ENCODE peak calls at places on chromosome 4, in four cellular contexts. H, N, A and I are unnamed samples.

GRCh38 chr4:154569028-154569427 is 6.2 kb downstream of the FGB start:
- DNase-seq in H (no peak), N (no peak), A (no peak), I (no peak)

GRCh38 chr4:81314897-81315470 is 100.0 kb upstream of the PRKG2 start:
- DNase-seq in H (no peak), N (no peak), A (no peak), I (no peak)

GRCh38 chr4:185283723-185284122 is 74.3 kb downstream of the SNX25 start:
- DNase-seq in H (no peak), N (no peak), A (no peak), I (no peak)

GRCh38 chr4:15926486-15926885 is 12.1 kb downstream of the FGFBP1 start:
- DNase-seq in H (no peak), N (no peak), A (no peak), I (no peak)

GRCh38 chr4:48017108-48017527 is 546 bp downstream of the NIPAL1 start:
- DNase-seq in H (peak), N (no peak), A (no peak), I (peak)

GRCh38 chr4:36392049-36392448 is 110.6 kb downstream of the DTHD1 start:
- DNase-seq in H (no peak), N (no peak), A (no peak), I (no peak)

GRCh38 chr4:161303551-161303950 is 860.2 kb downstream of the FSTL5 start:
- DNase-seq in H (no peak), N (no peak), A (no peak), I (no peak)

GRCh38 chr4:133424611-133425010 is 275.5 kb downstream of the PCDH10 start:
- DNase-seq in H (no peak), N (no peak), A (no peak), I (peak)

GRCh38 chr4:184529283-184529682 is 54.9 kb upstream of the IRF2 start:
- DNase-seq in H (no peak), N (no peak), A (no peak), I (no peak)

GRCh38 chr4:145045180-145045579 is 52.8 kb downstream of the ANAPC10 start:
- DNase-seq in H (no peak), N (no peak), A (peak), I (no peak)

GRCh38 chr4:30182786-30183185 is 537.4 kb upstream of the PCDH7 start:
- DNase-seq in H (no peak), N (no peak), A (no peak), I (no peak)

GRCh38 chr4:42331040-42331439 is 66.2 kb upstream of the SHISA3 start:
- DNase-seq in H (no peak), N (no peak), A (no peak), I (no peak)

GRCh38 chr4:151015458-151016344 is 617 bp upstream of the LRBA start:
- DNase-seq in H (peak), N (peak), A (no peak), I (peak)

GRCh38 chr4:147029296-147029695 is 83.6 kb upstream of the TTC29 start:
- DNase-seq in H (no peak), N (no peak), A (no peak), I (no peak)

GRCh38 chr4:142414336-142414945 is 431.7 kb downstream of the INPP4B start:
- DNase-seq in H (no peak), N (no peak), A (no peak), I (no peak)

GRCh38 chr4:880684-881405 is 51.3 kb downstream of the GAK start:
- DNase-seq in H (no peak), N (no peak), A (no peak), I (no peak)

GRCh38 chr4:77734928-77735327 is 84.2 kb downstream of the CNOT6L start:
- DNase-seq in H (peak), N (peak), A (peak), I (no peak)

GRCh38 chr4:77922158-77923094 is 59.8 kb downstream of the MRPL1 start:
- DNase-seq in H (no peak), N (peak), A (no peak), I (no peak)

GRCh38 chr4:180827193-180827592 is 1416.0 kb upstream of the TENM3 start:
- DNase-seq in H (no peak), N (peak), A (no peak), I (no peak)

GRCh38 chr4:8538703-8539567 is 41.3 kb upstream of the GPR78 start:
- DNase-seq in H (no peak), N (peak), A (no peak), I (no peak)

GRCh38 chr4:184170996-184171395 is 46.7 kb downstream of the ENPP6 start:
- DNase-seq in H (no peak), N (no peak), A (no peak), I (peak)

GRCh38 chr4:52051615-52052474 is 741 bp downstream of the SPATA18 start:
- DNase-seq in H (no peak), N (peak), A (no peak), I (peak)

GRCh38 chr4:17164656-17165055 is 266.2 kb upstream of the LDB2 start:
- DNase-seq in H (no peak), N (no peak), A (no peak), I (no peak)

GRCh38 chr4:110510955-110511544 is 35.1 kb downstream of the ENPEP start:
- DNase-seq in H (peak), N (peak), A (no peak), I (peak)

GRCh38 chr4:168560184-168560834 is 63.5 kb downstream of the PALLD start:
- DNase-seq in H (no peak), N (no peak), A (no peak), I (no peak)

GRCh38 chr4:114599231-114600065 is 841 bp downstream of the UGT8 start:
- DNase-seq in H (peak), N (no peak), A (no peak), I (peak)

GRCh38 chr4:158450741-158451140 is 70.9 kb upstream of the RXFP1 start:
- DNase-seq in H (no peak), N (no peak), A (no peak), I (no peak)

GRCh38 chr4:37244583-37245390 is at the start of gene NWD2:
- DNase-seq in H (no peak), N (no peak), A (no peak), I (peak)

GRCh38 chr4:41327770-41328169 is 71.0 kb downstream of the UCHL1 start:
- DNase-seq in H (no peak), N (no peak), A (no peak), I (no peak)

GRCh38 chr4:176794651-176795050 is 1.9 kb upstream of the VEGFC start:
- DNase-seq in H (no peak), N (no peak), A (no peak), I (no peak)

GRCh38 chr4:8591114-8591513 is 1.5 kb upstream of the CPZ start:
- DNase-seq in H (no peak), N (no peak), A (no peak), I (no peak)

GRCh38 chr4:55158957-55159356 is 33.6 kb upstream of the KDR start:
- DNase-seq in H (no peak), N (no peak), A (no peak), I (no peak)

DNA sequence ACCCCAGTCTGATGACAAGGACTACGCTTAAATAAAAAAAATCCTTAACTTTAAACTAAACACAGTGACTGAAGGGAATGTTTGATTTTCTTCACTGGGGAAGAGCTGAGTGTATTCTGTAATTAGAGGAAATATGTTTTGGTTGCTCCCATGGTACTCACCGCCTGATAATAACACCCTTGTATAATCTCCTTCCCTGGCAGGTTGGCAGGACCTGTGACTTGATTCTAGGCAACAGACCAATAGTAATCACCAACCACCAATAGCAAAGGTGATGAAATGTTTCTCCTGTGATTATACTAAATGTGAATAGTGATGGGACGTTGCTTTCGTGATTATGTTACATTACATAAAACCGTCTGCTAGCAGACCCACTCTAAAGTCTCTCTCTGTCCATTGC is 536.8 kb upstream of the CPEB2 start:
- DNase-seq in H (no peak), N (no peak), A (no peak), I (no peak)
- TF ChIP-seq TARDBP in H (no peak), N (no peak), A (no peak), I (no peak)

DNA sequence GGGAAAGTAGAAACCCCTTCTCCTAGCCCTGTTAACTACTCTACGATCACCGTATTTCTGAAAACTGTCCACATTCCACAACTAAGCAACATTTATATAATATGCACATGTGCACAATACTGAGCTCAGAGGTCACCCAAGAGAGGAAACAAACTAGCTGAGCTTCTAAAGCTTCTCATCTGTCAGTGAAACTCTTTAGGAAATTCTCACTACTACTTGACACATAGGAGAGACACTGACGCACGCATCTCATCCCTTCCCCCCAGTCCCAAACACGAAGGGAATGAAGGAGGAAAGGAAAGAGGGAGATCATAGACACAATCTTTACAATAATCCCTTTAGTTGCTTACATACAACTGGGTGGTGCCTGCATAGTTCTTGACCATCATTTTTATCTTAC is 56.3 kb downstream of the METTL14 start:
- DNase-seq in H (no peak), N (no peak), A (no peak), I (no peak)
- TF ChIP-seq SP1 in H (no peak), N (no peak), A (no peak), I (no peak)

GRCh38 chr4:76447326-76447954 is 12.4 kb downstream of the SHROOM3 start:
- DNase-seq in H (no peak), N (no peak), A (no peak), I (no peak)
- TF ChIP-seq TARDBP in H (no peak), N (no peak), A (no peak), I (no peak)

GRCh38 chr4:172393220-172393619 is 580.0 kb downstream of the GALNTL6 start:
- DNase-seq in H (no peak), N (no peak), A (no peak), I (no peak)
- TF ChIP-seq SP1 in H (no peak), N (no peak), A (no peak), I (no peak)

DNA sequence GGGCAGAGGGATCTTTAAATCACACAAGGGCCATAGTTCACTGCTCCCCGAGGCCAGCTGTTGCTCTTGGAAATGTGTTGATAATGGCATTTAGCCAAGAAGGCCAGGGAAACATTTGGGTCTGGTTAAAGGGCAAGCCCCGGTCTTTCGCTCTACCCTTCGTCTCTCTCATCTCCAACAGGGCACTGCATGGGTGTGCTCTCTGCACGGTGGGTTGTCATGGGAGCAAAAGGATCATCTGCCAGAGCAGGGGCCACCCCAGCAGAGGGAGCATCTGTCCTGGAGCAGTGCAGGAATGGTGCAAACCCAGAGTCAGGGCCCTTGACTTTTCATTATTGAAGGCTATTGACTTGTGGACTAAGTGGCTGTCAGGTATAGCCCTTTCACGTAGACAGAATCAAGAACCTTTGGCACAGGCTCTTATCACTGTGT is 22.7 kb upstream of the PGRMC2 start:
- DNase-seq in H (peak), N (peak), A (no peak), I (peak)
- TF ChIP-seq TARDBP in H (no peak), N (peak), A (no peak), I (no peak)

DNA sequence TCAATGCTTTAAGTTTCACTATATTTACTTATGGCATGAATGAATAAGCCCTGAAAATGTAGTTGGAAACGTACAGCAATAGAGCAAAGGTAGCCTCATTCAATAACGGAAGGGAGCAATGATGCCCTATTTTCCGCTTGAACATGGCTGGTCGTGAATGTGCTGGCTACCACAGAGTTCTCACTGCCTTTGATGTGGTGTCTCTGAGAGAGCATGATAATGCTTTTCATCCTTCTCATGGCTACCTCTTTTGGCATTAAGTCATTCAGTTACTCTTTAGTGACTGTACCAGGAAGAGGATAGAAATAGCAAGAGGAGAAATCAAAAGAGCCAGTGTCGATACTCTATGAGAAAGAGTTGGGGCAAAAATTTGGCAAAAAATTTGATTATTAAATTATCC is 308.0 kb downstream of the PPP3CA start:
- DNase-seq in H (no peak), N (no peak), A (no peak), I (no peak)
- TF ChIP-seq SP1 in H (no peak), N (no peak), A (no peak), I (no peak)

DNA sequence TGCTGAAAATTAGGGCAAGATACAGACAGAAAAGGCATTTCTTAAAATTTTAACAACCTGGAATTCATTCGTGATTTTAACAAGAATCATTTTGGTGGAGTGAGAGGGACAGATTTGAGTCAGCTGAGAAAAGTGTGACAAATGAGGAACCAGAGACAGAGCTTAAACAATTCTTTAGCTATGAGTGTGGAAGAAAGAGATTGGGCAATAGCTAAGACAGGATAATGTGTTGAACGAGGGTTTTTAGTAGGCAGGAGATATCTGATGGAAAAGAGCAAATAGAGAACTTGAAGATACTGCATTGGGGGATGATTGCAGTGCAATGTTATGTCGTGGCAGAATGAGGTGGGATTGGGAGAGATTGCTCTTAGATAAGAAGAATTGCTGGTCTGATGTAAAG is 164.2 kb upstream of the SPRY1 start:
- DNase-seq in H (no peak), N (no peak), A (no peak), I (no peak)
- TF ChIP-seq TARDBP in H (no peak), N (no peak), A (no peak), I (no peak)

DNA sequence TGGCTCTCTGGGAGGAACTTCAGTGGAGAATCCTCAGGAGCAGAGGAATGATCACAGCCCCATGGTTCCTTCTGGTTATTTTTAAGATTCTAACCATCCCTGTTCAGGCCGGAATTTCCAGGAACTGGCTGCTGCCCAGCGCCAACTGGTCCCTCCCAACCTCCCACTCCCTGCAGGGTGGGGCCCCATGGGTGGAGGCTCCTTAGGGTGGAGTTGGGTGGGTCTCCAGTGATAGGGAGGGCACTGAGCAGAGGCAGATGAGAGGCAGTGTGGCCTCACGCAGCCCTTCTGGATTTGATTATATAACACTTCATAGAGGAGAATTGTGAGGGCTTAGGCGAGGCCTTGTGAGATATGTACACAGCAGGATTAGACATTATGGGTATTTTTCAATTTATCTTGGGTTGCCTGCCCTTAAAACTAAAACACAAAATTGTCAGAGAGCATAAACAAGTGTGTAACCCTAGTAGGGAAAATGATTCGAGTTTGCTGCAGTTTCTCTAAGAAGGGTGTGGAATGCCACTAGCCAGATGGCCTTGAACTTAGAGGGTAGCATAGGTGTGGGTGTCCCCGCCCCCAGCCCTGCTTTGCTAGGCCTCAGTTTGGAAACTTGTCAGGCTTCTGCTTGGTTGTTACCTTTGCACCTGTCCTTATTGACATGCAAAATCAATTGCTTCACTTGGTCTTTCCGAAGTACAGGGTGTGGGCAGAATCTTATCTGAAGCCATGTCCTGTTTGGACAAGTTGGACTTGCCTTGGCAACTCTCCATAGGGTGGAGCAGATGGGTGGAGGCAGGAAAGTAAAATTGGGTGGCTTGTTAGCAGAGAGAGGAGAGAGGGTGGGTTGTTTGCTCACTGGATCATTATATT is 9.3 kb downstream of the KLF3 start:
- DNase-seq in H (peak), N (peak), A (no peak), I (no peak)
- TF ChIP-seq SP1 in H (no peak), N (no peak), A (no peak), I (no peak)